ENCODE peak calls at places on chromosomes 16 and 17, in ten cellular contexts. I is HepG2, B is GM23338, P is OCI-LY7, S is colonic mucosa, L is uterus, Z is fibroblast of lung, N is tibial nerve, G is stomach, T is thoracic aorta. W is an unnamed sample. For H3K4me1, the result is how much of the 10 kb centered on the place peaks cover.

GRCh38 chr16:30534368-30535105 is at the start of gene ZNF747:
- DNase-seq in P (peak), N (peak), I (peak), L (peak), S (peak), G (peak), B (peak), Z (peak), T (peak), W (peak)

GRCh38 chr16:29028457-29029167 is 43.8 kb downstream of the LAT start:
- DNase-seq in G (no peak), L (no peak), T (no peak), I (no peak), B (peak), S (no peak), P (no peak), N (no peak), Z (no peak), W (no peak)

GRCh38 chr17:79974786-79975497 is 60.7 kb downstream of the TBC1D16 start:
- DNase-seq in T (no peak), Z (no peak), P (no peak), B (peak), L (peak), S (no peak), I (no peak), G (peak), N (no peak), W (no peak)

GRCh38 chr17:8698142-8699050 is 46.2 kb downstream of the CCDC42 start:
- DNase-seq in B (no peak), P (no peak), L (peak), S (peak), I (no peak), T (peak), N (no peak), G (no peak), Z (peak), W (no peak)

GRCh38 chr17:48002920-48003685 is 32.2 kb downstream of the CDK5RAP3 start:
- DNase-seq in T (no peak), I (no peak), B (peak), L (no peak), P (no peak), G (no peak), Z (peak), N (no peak), S (no peak), W (no peak)

GRCh38 chr16:87895641-87896141 is 26.4 kb upstream of the SLC7A5 start:
- DNase-seq in N (no peak), B (no peak), G (peak), S (no peak), L (no peak), Z (peak), T (no peak), P (peak), I (no peak), W (no peak)

GRCh38 chr17:40099627-40100418 is 566 bp downstream of the NR1D1 start:
- DNase-seq in L (no peak), P (no peak), Z (no peak), G (no peak), T (no peak), S (no peak), N (no peak), B (no peak), I (no peak), W (peak)

GRCh38 chr16:80899804-80900592 is 95.6 kb upstream of the CDYL2 start:
- DNase-seq in S (peak), G (peak), T (peak), P (no peak), L (peak), B (no peak), N (peak), Z (peak), I (peak), W (no peak)

GRCh38 chr17:45413498-45413923 is 19.2 kb downstream of the ARHGAP27 start:
- DNase-seq in P (no peak), B (no peak), N (no peak), T (no peak), I (peak), G (peak), L (no peak), Z (no peak), S (peak), W (no peak)

GRCh38 chr17:67353161-67353560 is 13.2 kb downstream of the PSMD12 start:
- DNase-seq in P (no peak), T (no peak), B (peak), S (no peak), Z (no peak), G (no peak), L (no peak), I (no peak), N (no peak), W (no peak)

GRCh38 chr17:63760771-63761539 is 12.4 kb downstream of the CCDC47 start:
- DNase-seq in S (no peak), T (no peak), N (no peak), P (no peak), G (no peak), B (no peak), I (no peak), Z (peak), L (no peak), W (no peak)

GRCh38 chr16:6218855-6219254 is 1113.8 kb upstream of the RBFOX1 start:
- DNase-seq in N (no peak), I (no peak), B (no peak), Z (no peak), T (no peak), P (no peak), L (no peak), S (peak), G (no peak), W (no peak)

GRCh38 chr17:14299261-14300093 is 1.4 kb upstream of the HS3ST3B1 start:
- DNase-seq in N (no peak), I (peak), G (peak), B (peak), Z (peak), S (peak), L (peak), T (no peak), P (no peak), W (peak)

GRCh38 chr17:5544115-5544514 is 40.2 kb downstream of the NLRP1 start:
- DNase-seq in P (no peak), L (no peak), G (no peak), N (no peak), S (no peak), Z (no peak), I (no peak), B (no peak), T (no peak), W (no peak)

GRCh38 chr17:1506649-1507254 is 9.7 kb downstream of the INPP5K start:
- DNase-seq in N (no peak), B (no peak), Z (no peak), L (no peak), G (no peak), I (no peak), P (no peak), T (no peak), S (no peak), W (no peak)

GRCh38 chr17:60506312-60506711 is 19.7 kb downstream of the APPBP2 start:
- DNase-seq in Z (peak), S (no peak), N (no peak), L (no peak), P (no peak), G (no peak), B (no peak), I (peak), T (no peak), W (no peak)

GRCh38 chr17:43169561-43170139 is 1.4 kb upstream of the NBR1 start:
- DNase-seq in P (peak), I (peak), T (no peak), B (peak), N (no peak), S (peak), Z (peak), G (peak), L (peak), W (peak)

GRCh38 chr17:50904522-50905459 is 38.6 kb upstream of the TOB1 start:
- DNase-seq in N (peak), I (peak), G (peak), B (no peak), T (peak), Z (peak), L (peak), P (peak), S (peak), W (peak)

GRCh38 chr16:55861288-55861687 is 13.9 kb downstream of the CES5A start:
- DNase-seq in T (no peak), G (no peak), S (no peak), N (no peak), P (no peak), B (no peak), L (no peak), I (no peak), Z (no peak), W (no peak)

GRCh38 chr16:74999208-74999682 is 421 bp downstream of the ZNRF1 start:
- DNase-seq in T (no peak), N (no peak), B (peak), Z (peak), I (no peak), S (peak), G (no peak), P (no peak), L (peak), W (peak)

GRCh38 chr17:17564896-17565295 is 26.6 kb downstream of the PEMT start:
- DNase-seq in I (no peak), G (no peak), N (no peak), P (no peak), L (no peak), S (no peak), Z (no peak), T (no peak), B (peak), W (no peak)

GRCh38 chr17:1709403-1709891 is 730 bp downstream of the TLCD2 start:
- DNase-seq in T (no peak), G (no peak), Z (peak), N (no peak), P (no peak), B (peak), I (no peak), L (no peak), S (peak), W (peak)

GRCh38 chr17:69609495-69610315 is 195.2 kb downstream of the MAP2K6 start:
- DNase-seq in P (no peak), G (no peak), I (peak), S (peak), N (no peak), T (no peak), B (peak), L (no peak), Z (peak), W (no peak)

GRCh38 chr17:68771867-68772515 is 170.8 kb upstream of the FAM20A start:
- DNase-seq in Z (peak), G (no peak), I (peak), P (peak), T (no peak), B (peak), S (peak), L (no peak), N (no peak), W (no peak)

GRCh38 chr17:43634681-43635125 is 27.0 kb downstream of the MEOX1 start:
- DNase-seq in T (no peak), B (no peak), I (peak), L (peak), Z (peak), P (no peak), N (no peak), S (no peak), G (no peak), W (no peak)

GRCh38 chr17:80861892-80862291 is 129.7 kb upstream of the CHMP6 start:
- DNase-seq in N (no peak), B (peak), T (no peak), G (no peak), S (no peak), I (no peak), L (no peak), P (no peak), Z (peak), W (no peak)

GRCh38 chr17:72948115-72948514 is 144.4 kb downstream of the SLC39A11 start:
- DNase-seq in N (no peak), I (no peak), P (no peak), S (no peak), G (no peak), B (no peak), L (no peak), Z (no peak), T (no peak), W (no peak)

GRCh38 chr17:63703029-63703428 is 3.1 kb upstream of the LIMD2 start:
- DNase-seq in P (no peak), L (no peak), T (no peak), G (no peak), B (no peak), S (no peak), I (no peak), Z (no peak), N (no peak), W (no peak)

GRCh38 chr16:31430380-31431052 is 2.4 kb upstream of the COX6A2 start:
- DNase-seq in L (no peak), Z (no peak), G (no peak), T (no peak), I (no peak), P (no peak), N (no peak), B (peak), S (no peak), W (no peak)

GRCh38 chr16:27564226-27564625 is 14.3 kb downstream of the KATNIP start:
- DNase-seq in B (no peak), T (no peak), P (no peak), G (no peak), L (no peak), N (no peak), Z (no peak), S (no peak), I (no peak), W (no peak)

GRCh38 chr16:63623551-63624039 is 1498.3 kb downstream of the CDH11 start:
- DNase-seq in S (no peak), L (no peak), I (no peak), T (no peak), P (no peak), Z (no peak), G (no peak), B (no peak), N (no peak), W (no peak)

GRCh38 chr17:46827274-46827673 is 8.8 kb upstream of the WNT3 start:
- DNase-seq in N (no peak), T (no peak), L (no peak), I (no peak), S (no peak), P (no peak), Z (no peak), B (no peak), G (no peak), W (no peak)

GRCh38 chr17:74892013-74892841 is 1.2 kb downstream of the FADS6 start:
- DNase-seq in Z (no peak), T (no peak), I (no peak), B (no peak), G (no peak), N (no peak), L (no peak), P (no peak), S (no peak), W (no peak)

GRCh38 chr17:66349549-66350245 is 47.3 kb downstream of the PRKCA start:
- DNase-seq in G (no peak), N (no peak), S (peak), Z (no peak), T (no peak), L (no peak), I (no peak), P (no peak), B (no peak), W (no peak)

GRCh38 chr17:48335858-48336500 is 94.0 kb downstream of the SKAP1 start:
- DNase-seq in P (peak), B (peak), T (no peak), S (no peak), Z (peak), G (no peak), L (no peak), I (peak), N (no peak), W (peak)

GRCh38 chr16:2007081-2007836 is 2.4 kb downstream of the ZNF598 start:
- DNase-seq in B (no peak), T (no peak), L (no peak), N (no peak), S (no peak), P (no peak), G (no peak), Z (no peak), I (no peak), W (no peak)

GRCh38 chr16:2008009-2008526 is 1.6 kb downstream of the ZNF598 start:
- DNase-seq in S (peak), B (no peak), G (no peak), L (no peak), Z (peak), I (no peak), T (no peak), N (peak), P (peak), W (no peak)

GRCh38 chr16:2009791-2010510 is at the start of gene ZNF598:
- DNase-seq in Z (peak), I (peak), L (peak), N (peak), S (peak), G (peak), P (peak), T (peak), B (peak), W (peak)

GRCh38 chr16:2008631-2009301 is 855 bp downstream of the ZNF598 start:
- DNase-seq in L (no peak), N (no peak), B (no peak), I (peak), S (peak), Z (no peak), T (no peak), P (peak), G (no peak), W (no peak)

GRCh38 chr16:2009302-2009711 is 314 bp downstream of the ZNF598 start:
- DNase-seq in N (no peak), P (peak), Z (no peak), S (no peak), B (no peak), G (no peak), T (no peak), L (no peak), I (no peak), W (peak)
- H3K4me1 ChIP-seq in N (half or more), P (under half), Z (under half), S (under half), B (under half), G (half or more), T (under half), L (under half), I (half or more), W (under half)

DNA sequence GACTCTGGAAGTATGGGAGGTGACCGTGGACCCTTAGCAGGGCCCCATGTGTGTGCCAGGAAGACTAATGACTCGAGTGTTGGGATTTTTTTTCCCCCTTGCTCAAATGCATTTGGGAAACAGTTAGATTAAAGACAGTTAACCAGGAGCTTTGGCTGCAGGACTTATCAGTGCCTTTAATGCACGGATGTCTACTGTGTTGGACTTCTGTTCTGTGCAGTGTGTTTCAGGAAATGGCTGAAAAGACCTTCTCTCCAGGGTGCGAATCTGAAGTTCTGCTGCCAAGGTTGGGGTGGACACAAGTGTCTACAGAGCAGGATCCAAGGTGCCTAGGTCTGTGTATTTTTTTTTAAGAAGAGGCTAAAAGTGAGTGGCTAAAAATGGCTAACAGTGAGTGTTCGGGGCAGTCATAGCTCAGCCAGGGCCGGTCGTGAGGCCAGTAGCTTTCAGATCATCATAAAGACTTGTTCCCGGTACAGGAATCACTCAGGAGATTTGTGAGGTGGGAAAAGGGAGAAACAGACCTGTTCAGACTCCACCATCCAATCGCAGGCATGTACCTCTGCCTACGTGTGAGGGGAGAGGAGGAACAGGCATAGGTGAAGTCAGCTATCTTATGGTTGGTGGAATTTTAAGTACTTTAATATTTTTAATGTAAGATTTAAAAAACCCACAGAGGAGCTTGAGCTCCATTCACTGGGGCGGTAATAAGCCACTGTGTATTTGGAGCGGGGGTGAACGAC is 82.4 kb upstream of the CIBAR2 start:
- DNase-seq in Z (no peak), S (no peak), G (no peak), B (no peak), L (no peak), T (no peak), N (no peak), P (no peak), I (no peak), W (no peak)
- H3K4me3 ChIP-seq in Z (no peak), S (no peak), G (no peak), B (no peak), L (no peak), T (no peak), N (no peak), P (no peak), I (no peak), W (no peak)

DNA sequence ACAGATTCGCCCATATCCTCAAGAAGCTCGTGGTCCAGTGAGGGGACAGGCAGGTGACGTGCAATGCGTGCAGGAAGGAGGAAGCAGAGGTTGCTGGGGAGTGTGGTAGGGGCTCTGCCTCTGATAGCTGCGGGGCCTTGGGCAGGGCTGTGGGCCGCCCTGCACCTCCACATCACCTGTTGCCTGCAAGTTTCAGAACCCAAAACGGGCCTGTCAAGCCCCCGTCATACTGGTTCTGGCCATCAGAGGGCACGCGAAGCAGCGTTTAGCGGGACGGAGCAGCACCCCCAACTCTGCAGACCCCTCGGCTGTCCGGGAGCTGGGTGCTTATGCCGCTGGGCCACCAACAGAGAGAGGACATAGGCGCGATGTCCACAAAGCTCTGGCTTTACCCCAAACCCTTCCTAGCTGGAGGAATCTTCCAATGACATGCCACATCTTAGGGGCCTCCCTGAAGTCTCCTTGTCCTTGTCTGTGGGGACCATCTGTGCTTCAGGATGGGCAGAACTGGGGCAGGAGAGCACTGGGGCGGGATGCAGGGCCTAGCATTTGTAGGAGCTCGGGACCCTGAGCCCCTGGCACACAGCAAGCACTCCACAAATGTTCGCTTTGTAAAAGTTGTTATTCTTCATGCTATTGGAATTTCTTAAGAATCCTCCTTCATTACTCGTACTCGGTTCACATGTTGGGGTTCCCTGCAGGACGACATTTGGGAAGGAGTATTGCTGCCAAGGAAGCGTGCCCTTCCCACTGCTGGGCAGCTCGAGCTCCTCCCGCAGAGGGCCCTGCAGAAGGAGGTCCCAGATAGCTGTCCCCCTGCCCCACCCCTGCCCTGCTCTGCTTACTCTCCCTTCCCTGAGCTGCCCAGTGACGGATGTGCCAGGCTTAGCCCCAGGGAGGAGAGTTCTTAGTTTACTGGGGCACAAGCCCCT is 64.3 kb downstream of the CNGB1 start:
- DNase-seq in L (no peak), N (no peak), I (no peak), Z (peak), P (peak), S (no peak), B (peak), G (no peak), T (no peak), W (no peak)
- TF ChIP-seq CTCF in L (peak), N (peak), I (peak), Z (peak), P (peak), S (no peak), B (peak), G (peak), T (peak), W (peak)

DNA sequence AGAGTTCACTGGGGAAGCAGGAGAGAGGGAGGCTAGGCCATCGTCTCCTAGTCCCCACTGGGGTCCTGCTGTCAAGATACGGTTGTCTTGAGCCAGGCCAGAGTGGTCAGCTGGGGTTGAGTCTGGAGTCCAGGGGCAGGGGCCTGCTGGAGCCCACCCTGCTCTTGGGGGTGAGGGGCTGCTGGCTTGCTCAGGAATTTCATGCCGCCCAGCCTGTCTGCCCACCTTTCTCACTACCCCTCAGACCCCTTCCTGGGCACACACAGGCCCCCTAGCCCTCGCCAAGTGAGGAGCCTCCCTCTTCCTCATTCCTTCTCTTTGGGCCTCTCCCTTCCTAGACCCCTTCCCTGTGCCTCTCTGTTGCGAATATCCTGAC is 1.3 kb downstream of the TRAF7 start:
- DNase-seq in Z (no peak), G (no peak), P (no peak), B (peak), L (no peak), I (no peak), S (no peak), N (no peak), T (no peak), W (no peak)
- H3K4me1 ChIP-seq in Z (under half), G (half or more), P (under half), B (under half), L (under half), I (half or more), S (half or more), N (half or more), T (half or more), W (under half)